ENCODE peak calls at places on chromosomes 11 and 22, in seven cellular contexts. O is osteoblast; L is AG10803; V is astrocyte of the cerebellum; G is heart right ventricle; N is adipocyte; U is CD8-positive, alpha-beta T cell. Y is an unnamed sample.

GRCh38 chr11:128733440-128734115 is 39.7 kb downstream of the FLI1 start:
- DNase-seq in V (no peak), O (peak; percentile 65), U (peak; percentile 44), N (no peak), L (no peak), G (no peak), Y (no peak)

GRCh38 chr11:9146477-9146876 is 55.1 kb upstream of the SCUBE2 start:
- DNase-seq in L (no peak), N (no peak), G (no peak), O (no peak), U (no peak), V (no peak), Y (no peak)

GRCh38 chr11:115503083-115503885 is 931 bp downstream of the CADM1 start:
- DNase-seq in N (peak; percentile 51), G (peak; percentile 74), V (no peak), L (peak; percentile 39), U (no peak), O (peak; percentile 78), Y (no peak)

GRCh38 chr11:19428206-19429001 is 187.7 kb upstream of the E2F8 start:
- DNase-seq in V (no peak), U (no peak), L (no peak), N (no peak), G (no peak), O (no peak), Y (no peak)

GRCh38 chr11:60777572-60777971 is 7.6 kb upstream of the MS4A10 start:
- DNase-seq in N (peak; percentile 73), L (peak; percentile 80), V (peak; percentile 28), G (no peak), U (no peak), O (peak; percentile 92), Y (peak; percentile 78)

GRCh38 chr11:43738600-43739409 is 58.3 kb downstream of the HSD17B12 start:
- DNase-seq in L (peak; percentile 80), O (peak; percentile 80), N (peak; percentile 94), V (peak; percentile 63), G (no peak), U (no peak), Y (peak; percentile 62)

GRCh38 chr11:111472228-111472627 is 40.0 kb downstream of the BTG4 start:
- DNase-seq in N (no peak), U (no peak), O (no peak), G (no peak), L (no peak), V (no peak), Y (no peak)

GRCh38 chr11:95232666-95233065 is 1.7 kb upstream of the SESN3 start:
- DNase-seq in N (no peak), U (no peak), G (no peak), L (no peak), O (no peak), V (no peak), Y (no peak)

GRCh38 chr11:17504330-17505107 is 27.9 kb upstream of the ABCC8 start:
- DNase-seq in O (peak; percentile 94), G (peak; percentile 77), L (peak; percentile 63), U (peak; percentile 75), N (peak; percentile 88), V (peak; percentile 23), Y (no peak)

GRCh38 chr11:113241190-113242051 is 73.0 kb upstream of the TTC12 start:
- DNase-seq in L (peak; percentile 50), U (no peak), N (peak; percentile 22), G (no peak), V (no peak), O (no peak), Y (no peak)

GRCh38 chr11:35619754-35620640 is 1.7 kb downstream of the FJX1 start:
- DNase-seq in L (no peak), N (peak; percentile 45), U (no peak), O (peak; percentile 87), G (peak; percentile 24), V (no peak), Y (no peak)

GRCh38 chr11:35059040-35059439 is 79.9 kb upstream of the CD44 start:
- DNase-seq in L (no peak), O (no peak), N (no peak), V (no peak), U (no peak), G (no peak), Y (no peak)

GRCh38 chr11:119047205-119047604 is 9.8 kb downstream of the HYOU1 start:
- DNase-seq in L (no peak), O (no peak), V (no peak), U (no peak), N (no peak), G (no peak), Y (no peak)

GRCh38 chr22:45564349-45565030 is 61.8 kb downstream of the FBLN1 start:
- DNase-seq in V (no peak), U (no peak), O (peak; percentile 32), G (no peak), N (no peak), L (peak; percentile 36), Y (no peak)

GRCh38 chr11:48005133-48005532 is 24.8 kb downstream of the PTPRJ start:
- DNase-seq in U (peak; percentile 50), N (peak; percentile 62), L (peak; percentile 43), G (no peak), O (peak; percentile 35), V (no peak), Y (no peak)

GRCh38 chr22:46753761-46754109 is 8.7 kb upstream of the TBC1D22A start:
- DNase-seq in U (no peak), G (no peak), L (no peak), O (no peak), V (no peak), N (no peak), Y (no peak)
- H3K4me3 ChIP-seq in U (no peak overlapping the region), G (no peak overlapping the region), L (no peak overlapping the region), O (peak overlapping the region; percentile 5), V (no peak overlapping the region), N (peak overlapping the region; percentile 72), Y (no peak overlapping the region)

DNA sequence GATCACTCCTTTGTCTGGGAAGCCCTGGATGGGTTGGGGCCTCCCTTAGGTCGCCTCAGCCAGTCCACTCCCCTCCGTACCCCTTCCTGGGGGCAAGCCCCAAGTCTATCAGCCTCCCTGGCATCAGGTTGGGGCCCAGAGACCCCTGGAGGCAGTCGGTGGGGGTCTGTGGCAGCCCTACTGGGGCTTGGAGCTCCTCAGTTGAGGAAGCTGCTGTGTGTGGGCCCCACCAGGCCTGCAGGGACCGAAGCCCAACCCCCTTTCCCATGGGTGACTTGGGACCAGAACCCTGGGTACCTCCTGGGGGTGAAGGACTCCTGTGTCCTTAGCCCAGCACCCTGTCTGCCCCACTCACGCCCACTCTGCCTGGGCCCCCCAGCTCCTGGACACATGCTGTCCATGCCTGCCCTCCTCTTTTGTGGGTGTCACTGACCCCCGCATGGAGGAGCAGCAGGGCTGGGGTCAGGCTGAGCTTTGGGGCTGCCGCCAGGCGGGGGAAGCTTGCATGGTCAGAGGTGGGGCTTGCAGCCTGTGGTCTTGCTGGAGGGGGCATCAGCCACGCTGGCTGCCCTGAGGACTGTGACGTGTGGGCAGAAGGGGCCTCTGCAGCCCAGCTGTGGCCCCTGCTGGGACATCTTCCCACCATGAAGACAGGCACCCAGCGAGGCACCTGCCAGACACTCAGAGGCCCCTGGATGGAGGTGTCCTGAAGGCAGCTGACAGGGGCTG is 20.9 kb downstream of the TSPAN4 start:
- DNase-seq in G (no peak), N (no peak), L (no peak), V (no peak), O (no peak), U (no peak), Y (no peak)
- H3K4me3 ChIP-seq in G (no peak overlapping the region), N (no peak overlapping the region), L (no peak overlapping the region), V (no peak overlapping the region), O (no peak overlapping the region), U (no peak overlapping the region), Y (no peak overlapping the region)

GRCh38 chr11:121451982-121452608 is at the start of gene SORL1:
- DNase-seq in G (peak; percentile 76), L (peak; percentile 36), O (peak; percentile 95), N (peak; percentile 83), V (no peak), U (peak; percentile 80), Y (no peak)

GRCh38 chr11:121453589-121454299 is 977 bp upstream of the SORL1-AS1 start:
- DNase-seq in U (no peak), L (no peak), V (no peak), O (no peak), N (no peak), G (no peak), Y (no peak)

GRCh38 chr11:121450424-121450823 is 1.7 kb upstream of the SORL1 start:
- DNase-seq in L (no peak), G (no peak), V (no peak), N (no peak), O (no peak), U (no peak), Y (no peak)

GRCh38 chr11:121451178-121451981 is 734 bp upstream of the SORL1 start:
- DNase-seq in G (no peak), O (no peak), U (peak; percentile 65), L (no peak), N (no peak), V (no peak), Y (no peak)

DNA sequence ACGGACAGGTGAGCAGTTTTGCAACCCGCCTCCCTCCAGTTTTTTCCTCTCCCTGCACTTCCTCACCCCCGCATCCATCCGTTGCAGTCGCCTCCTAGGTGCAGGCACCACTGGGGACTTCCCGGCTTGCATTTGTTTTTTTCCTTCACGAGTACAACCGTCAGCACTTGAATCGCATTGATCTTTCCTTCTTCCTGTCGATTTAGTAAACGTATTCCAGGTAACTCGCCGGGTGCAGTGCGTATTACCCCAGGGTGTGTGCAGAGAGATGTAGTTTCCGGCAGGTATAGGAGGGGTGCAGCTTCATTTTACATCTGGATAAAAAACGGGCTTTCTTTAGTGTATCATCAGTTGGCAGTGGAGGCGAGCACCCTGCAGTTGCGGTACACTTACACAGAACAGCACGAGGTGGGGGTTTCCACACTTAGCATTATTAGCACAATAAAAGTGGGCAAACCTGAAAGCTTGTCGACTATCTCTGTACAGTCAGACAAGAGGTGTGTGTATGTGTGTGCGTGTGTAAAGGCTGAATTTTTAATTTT is at the start of gene SORL1-AS1:
- DNase-seq in V (no peak), L (no peak), N (no peak), O (no peak), U (peak; percentile 80), G (no peak), Y (no peak)
- H3K4me3 ChIP-seq in V (peak within 1 kb of the TSS; percentile 48), L (peak within 1 kb of the TSS; percentile 56), N (peak within 1 kb of the TSS; percentile 78), O (peak within 1 kb of the TSS; percentile 61), U (peak within 1 kb of the TSS; percentile 86), G (peak within 1 kb of the TSS; percentile 65), Y (peak within 1 kb of the TSS; percentile 58)

DNA sequence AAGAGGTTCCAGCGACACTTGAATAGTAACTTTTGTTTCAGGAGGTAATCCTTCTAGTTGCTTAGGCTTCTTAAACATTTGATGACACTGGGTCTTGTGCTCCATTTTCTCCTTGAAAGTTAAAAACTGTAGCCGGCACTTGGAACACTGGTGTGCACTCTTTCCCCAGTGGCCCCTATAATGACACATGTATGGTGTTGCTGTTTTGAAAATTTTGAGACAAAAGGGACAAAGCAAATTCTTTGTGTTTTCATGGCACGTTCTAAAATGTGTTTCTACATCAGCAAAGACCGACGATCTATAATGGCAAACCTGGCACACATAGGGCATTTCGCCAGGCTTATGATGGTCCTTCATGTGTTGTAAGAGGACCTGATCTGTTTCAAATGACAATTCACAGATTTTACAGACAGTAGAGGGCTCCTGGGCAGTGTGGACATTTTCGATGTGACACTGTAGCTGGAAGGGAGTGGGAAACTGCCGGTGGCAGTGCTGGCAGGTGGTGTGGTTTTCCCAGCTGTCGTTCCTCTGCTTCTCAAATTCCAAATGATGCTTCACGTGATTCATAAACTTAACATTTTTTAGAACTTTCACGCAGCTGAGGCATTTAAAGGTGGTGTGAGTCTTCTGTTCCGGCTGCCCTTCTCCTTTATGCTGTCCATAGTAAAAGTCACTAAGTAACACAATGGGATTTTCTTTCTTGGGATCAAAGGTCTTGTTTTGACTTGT is 20.5 kb downstream of the ZNF280B start:
- DNase-seq in N (no peak), V (no peak), U (no peak), L (no peak), G (no peak), O (no peak), Y (no peak)
- H3K4me3 ChIP-seq in N (no peak overlapping the region), V (no peak overlapping the region), U (no peak overlapping the region), L (no peak overlapping the region), G (no peak overlapping the region), O (no peak overlapping the region), Y (no peak overlapping the region)

Y was measured in skeletal muscle cell.